ENCODE peak calls at places on chromosomes 13 and 19, in ten cellular contexts. K, E, B, Z, T, U, Q, P, A and O are unnamed samples.

GRCh38 chr19:1441677-1442438 is 3.7 kb downstream of the RPS15 start:
- DNase-seq in K (no peak), E (no peak), B (peak; percentile 46), Z (no peak), T (no peak), U (no peak), Q (no peak), P (no peak), A (no peak), O (no peak)

GRCh38 chr19:6060600-6061391 is 49.5 kb downstream of the RFX2 start:
- DNase-seq in K (no peak), E (no peak), B (no peak), Z (no peak), T (no peak), U (peak; percentile 16), Q (no peak), P (peak; percentile 39), A (peak; percentile 32), O (no peak)

GRCh38 chr13:76331948-76332712 is 554.1 kb downstream of the KCTD12 start:
- DNase-seq in K (peak; percentile 44), E (no peak), B (no peak), Z (no peak), T (no peak), U (peak; percentile 56), Q (no peak), P (no peak), A (no peak), O (peak; percentile 15)

GRCh38 chr13:40697711-40698110 is 31.3 kb upstream of the FOXO1 start:
- DNase-seq in K (no peak), E (no peak), B (no peak), Z (no peak), T (no peak), U (no peak), Q (no peak), P (no peak), A (no peak), O (no peak)

GRCh38 chr13:91399189-91400093 is 1.0 kb downstream of the GPC5 start:
- DNase-seq in K (no peak), E (no peak), B (no peak), Z (no peak), T (no peak), U (no peak), Q (no peak), P (no peak), A (no peak), O (no peak)

GRCh38 chr13:100209857-100210580 is 121.1 kb downstream of the PCCA start:
- DNase-seq in K (no peak), E (no peak), B (no peak), Z (no peak), T (no peak), U (peak; percentile 82), Q (no peak), P (no peak), A (no peak), O (no peak)

GRCh38 chr19:17450264-17451075 is 2.0 kb upstream of the TMEM221 start:
- DNase-seq in K (no peak), E (no peak), B (no peak), Z (no peak), T (no peak), U (no peak), Q (no peak), P (no peak), A (no peak), O (no peak)

GRCh38 chr19:15649526-15649925 is 8.8 kb downstream of the CYP4F3 start:
- DNase-seq in K (no peak), E (no peak), B (no peak), Z (no peak), T (no peak), U (no peak), Q (no peak), P (no peak), A (no peak), O (no peak)

GRCh38 chr19:1811472-1811894 is 593 bp downstream of the ATP8B3 start:
- DNase-seq in K (peak; percentile 66), E (peak; percentile 26), B (peak; percentile 74), Z (no peak), T (peak; percentile 89), U (peak; percentile 67), Q (peak; percentile 88), P (peak; percentile 24), A (peak; percentile 67), O (no peak)

GRCh38 chr13:59946924-59947323 is 216.8 kb downstream of the DIAPH3 start:
- DNase-seq in K (peak; percentile 26), E (no peak), B (no peak), Z (no peak), T (no peak), U (peak; percentile 3), Q (no peak), P (no peak), A (no peak), O (no peak)

GRCh38 chr13:25286308-25286968 is 850 bp downstream of the MTMR6 start:
- DNase-seq in K (peak; percentile 76), E (no peak), B (no peak), Z (no peak), T (no peak), U (peak; percentile 58), Q (peak; percentile 54), P (peak; percentile 63), A (peak; percentile 46), O (no peak)

GRCh38 chr13:47226516-47226915 is 329.7 kb upstream of the HTR2A start:
- DNase-seq in K (peak; percentile 33), E (no peak), B (no peak), Z (no peak), T (no peak), U (peak; percentile 42), Q (no peak), P (no peak), A (no peak), O (no peak)

GRCh38 chr19:49676136-49676689 is 858 bp upstream of the PRMT1 start:
- DNase-seq in K (peak; percentile 95), E (peak; percentile 69), B (peak; percentile 87), Z (no peak), T (peak; percentile 89), U (peak; percentile 95), Q (peak; percentile 93), P (no peak), A (peak; percentile 90), O (peak; percentile 86)
- H3K4me3 ChIP-seq in K (peak overlapping the region; percentile 37), E (peak overlapping the region; percentile 5), B (peak overlapping the region; percentile 88), Z (peak overlapping the region; percentile 46), T (peak overlapping the region; percentile 80), U (peak overlapping the region; percentile 43), Q (no peak overlapping the region), P (peak overlapping the region; percentile 59), A (peak overlapping the region; percentile 29), O (peak overlapping the region; percentile 55)

DNA sequence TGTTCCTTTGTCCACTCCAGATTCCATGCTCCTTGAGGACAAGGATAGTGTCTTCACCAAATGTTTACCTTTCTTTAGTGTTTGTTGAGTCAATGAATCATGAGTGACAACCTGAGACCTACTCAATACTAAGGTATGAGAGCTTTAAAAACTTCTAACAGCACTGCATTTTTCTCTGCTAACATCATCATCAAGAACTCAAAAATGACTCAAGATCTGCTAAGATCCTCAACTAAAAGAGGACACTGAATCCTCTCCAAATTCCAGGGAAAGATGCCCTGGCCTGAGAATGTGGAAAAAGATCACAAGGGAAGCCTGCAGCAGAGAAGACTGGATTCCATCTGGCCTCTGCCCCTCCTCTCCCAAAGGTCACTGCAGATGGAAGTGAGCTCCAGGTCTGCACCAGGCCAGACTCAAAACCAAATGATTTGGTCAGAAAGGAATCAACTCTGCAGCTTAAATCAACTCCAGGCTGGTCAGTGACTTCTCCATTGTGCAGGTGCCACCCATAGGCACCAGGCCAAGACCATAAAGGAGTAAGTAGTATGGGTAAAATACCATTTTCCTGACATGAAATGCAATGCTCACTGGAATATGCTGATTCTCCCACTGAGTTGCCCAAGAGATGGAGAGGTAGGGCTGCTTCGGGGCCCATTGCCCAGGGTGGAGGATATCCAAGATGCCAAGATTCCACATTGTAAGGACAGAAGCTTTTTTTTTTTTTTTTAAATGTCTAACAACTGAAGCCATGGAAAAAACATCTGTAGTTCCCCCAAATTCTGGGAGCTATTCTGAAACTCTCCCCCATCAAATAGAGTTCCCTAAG is 89.5 kb upstream of the DOCK9 start:
- DNase-seq in K (peak; percentile 70), E (no peak), B (no peak), Z (no peak), T (no peak), U (peak; percentile 85), Q (no peak), P (no peak), A (no peak), O (no peak)
- H3K27ac ChIP-seq in K (peak overlapping the region; percentile 43), E (no peak overlapping the region), B (no peak overlapping the region), Z (no peak overlapping the region), T (no peak overlapping the region), U (peak overlapping the region; percentile 28), Q (no peak overlapping the region), P (no peak overlapping the region), A (no peak overlapping the region), O (peak overlapping the region; percentile 32)

DNA sequence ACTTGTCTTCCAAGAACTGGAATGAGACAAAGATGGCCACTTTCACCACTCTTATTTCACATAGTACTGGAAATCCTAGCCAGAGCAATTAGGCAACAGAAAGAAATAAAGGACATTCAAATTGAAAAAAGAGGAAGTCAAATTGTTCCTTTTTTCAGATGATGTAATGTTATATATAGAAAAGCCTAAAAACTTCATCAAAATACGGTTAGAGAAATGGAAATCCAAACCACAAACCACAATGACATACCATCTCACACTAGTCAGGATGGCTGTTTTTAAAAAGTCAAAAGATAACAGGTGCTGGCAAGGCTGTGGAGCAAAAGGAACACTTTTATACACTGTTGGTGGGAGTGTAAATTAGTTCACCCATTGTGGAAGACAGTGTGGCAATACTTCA is 113.3 kb upstream of the SPRY2 start:
- DNase-seq in K (no peak), E (no peak), B (no peak), Z (no peak), T (no peak), U (peak; percentile 1), Q (no peak), P (no peak), A (no peak), O (no peak)
- H3K9me3 ChIP-seq in K (no peaks in the 10 kb centered on the region), E (no peaks in the 10 kb centered on the region), B (no peaks in the 10 kb centered on the region), Z (no peaks in the 10 kb centered on the region), T (no peaks in the 10 kb centered on the region), U (no peaks in the 10 kb centered on the region), Q (no peaks in the 10 kb centered on the region), P (no peaks in the 10 kb centered on the region), A (no peaks in the 10 kb centered on the region), O (no peaks in the 10 kb centered on the region)

GRCh38 chr13:97496511-97496910 is 62.5 kb downstream of the RAP2A start:
- DNase-seq in K (peak; percentile 43), E (no peak), B (no peak), Z (no peak), T (no peak), U (no peak), Q (no peak), P (no peak), A (no peak), O (no peak)

GRCh38 chr13:97492684-97493371 is 58.9 kb downstream of the RAP2A start:
- DNase-seq in K (no peak), E (no peak), B (no peak), Z (no peak), T (no peak), U (no peak), Q (no peak), P (no peak), A (no peak), O (no peak)

GRCh38 chr13:97493471-97493870 is 59.5 kb downstream of the RAP2A start:
- DNase-seq in K (no peak), E (no peak), B (no peak), Z (no peak), T (no peak), U (no peak), Q (no peak), P (no peak), A (no peak), O (no peak)

GRCh38 chr13:97498419-97498818 is 64.5 kb downstream of the RAP2A start:
- DNase-seq in K (no peak), E (no peak), B (no peak), Z (no peak), T (no peak), U (no peak), Q (no peak), P (no peak), A (no peak), O (no peak)

GRCh38 chr13:97495678-97496077 is 61.7 kb downstream of the RAP2A start:
- DNase-seq in K (no peak), E (no peak), B (no peak), Z (no peak), T (no peak), U (no peak), Q (no peak), P (no peak), A (no peak), O (no peak)
- H3K4me3 ChIP-seq in K (no peak overlapping the region), E (no peak overlapping the region), B (no peak overlapping the region), Z (no peak overlapping the region), T (no peak overlapping the region), U (no peak overlapping the region), Q (no peak overlapping the region), P (no peak overlapping the region), A (no peak overlapping the region), O (no peak overlapping the region)